ENCODE peak calls at places on chromosomes 6 and 20, in nine cellular contexts. B is adipocyte; J is ELR; I is activated CD4-positive, alpha-beta T cell treated with anti-CD3 and anti-CD28 coated beads, Interleukin-2, amount 50 U/mL, for 1 hour; S is ELF-1; D is endothelial cell; X is neural crest cell; W is EL; A is AG08395. Z is an unnamed sample.

GRCh38 chr6:158257781-158258180 is 54.5 kb upstream of the TULP4 start:
- DNase-seq in B (no peak), J (no peak), I (no peak), S (no peak), D (no peak), X (no peak), W (no peak), A (no peak), Z (no peak)

GRCh38 chr20:22473293-22473692 is 111.1 kb downstream of the FOXA2 start:
- DNase-seq in B (no peak), J (no peak), I (no peak), S (no peak), D (no peak), X (no peak), W (no peak), A (no peak), Z (no peak)

GRCh38 chr6:75103411-75103810 is 102.4 kb downstream of the COL12A1 start:
- DNase-seq in B (no peak), J (no peak), I (no peak), S (no peak), D (no peak), X (no peak), W (no peak), A (no peak), Z (no peak)

GRCh38 chr6:44115866-44116265 is 11.4 kb downstream of the MRPL14 start:
- DNase-seq in B (no peak), J (peak; percentile 81), I (no peak), S (no peak), D (no peak), X (no peak), W (peak; percentile 65), A (no peak), Z (peak; percentile 59)

GRCh38 chr6:109406196-109406595 is 23.9 kb upstream of the CD164 start:
- DNase-seq in B (peak; percentile 78), J (peak; percentile 38), I (no peak), S (no peak), D (no peak), X (no peak), W (no peak), A (peak; percentile 52), Z (peak; percentile 78)

GRCh38 chr6:143675327-143675900 is 2.4 kb upstream of the PHACTR2 start:
- DNase-seq in B (no peak), J (no peak), I (no peak), S (no peak), D (no peak), X (no peak), W (no peak), A (no peak), Z (no peak)

GRCh38 chr20:31951203-31951529 is 680 bp downstream of the PDRG1 start:
- DNase-seq in B (no peak), J (no peak), I (no peak), S (no peak), D (no peak), X (no peak), W (no peak), A (no peak), Z (no peak)

GRCh38 chr6:137927777-137928218 is 60.7 kb downstream of the TNFAIP3 start:
- DNase-seq in B (peak; percentile 23), J (peak; percentile 17), I (peak; percentile 51), S (no peak), D (no peak), X (no peak), W (peak; percentile 42), A (no peak), Z (no peak)

GRCh38 chr6:77666340-77666739 is 13.5 kb downstream of the MEI4 start:
- DNase-seq in B (no peak), J (no peak), I (no peak), S (no peak), D (no peak), X (no peak), W (no peak), A (no peak), Z (no peak)

GRCh38 chr6:108619431-108620197 is 58.9 kb downstream of the FOXO3 start:
- DNase-seq in B (no peak), J (peak; percentile 61), I (no peak), S (no peak), D (no peak), X (no peak), W (peak; percentile 21), A (no peak), Z (peak; percentile 29)

GRCh38 chr20:46631874-46632446 is 19.3 kb downstream of the SLC13A3 start:
- DNase-seq in B (no peak), J (no peak), I (no peak), S (no peak), D (no peak), X (no peak), W (no peak), A (no peak), Z (no peak)

GRCh38 chr6:169533656-169534421 is 168.0 kb downstream of the WDR27 start:
- DNase-seq in B (no peak), J (no peak), I (no peak), S (no peak), D (no peak), X (no peak), W (no peak), A (no peak), Z (no peak)

GRCh38 chr20:31894980-31895675 is 24.7 kb downstream of the TTLL9 start:
- DNase-seq in B (peak; percentile 78), J (peak; percentile 62), I (no peak), S (no peak), D (no peak), X (no peak), W (peak; percentile 32), A (peak; percentile 70), Z (peak; percentile 43)

GRCh38 chr6:159077123-159077522 is 32.3 kb upstream of the TAGAP start:
- DNase-seq in B (no peak), J (no peak), I (no peak), S (no peak), D (no peak), X (no peak), W (no peak), A (no peak), Z (no peak)

GRCh38 chr20:8790442-8791074 is 278.3 kb upstream of the PLCB4 start:
- DNase-seq in B (peak; percentile 80), J (peak; percentile 60), I (no peak), S (peak; percentile 15), D (peak; percentile 40), X (peak; percentile 43), W (peak; percentile 51), A (peak; percentile 41), Z (peak; percentile 69)

GRCh38 chr20:2750343-2751251 is 49.8 kb downstream of the CPXM1 start:
- DNase-seq in B (peak; percentile 77), J (peak; percentile 56), I (no peak), S (peak; percentile 57), D (no peak), X (no peak), W (peak; percentile 44), A (peak; percentile 40), Z (peak; percentile 45)

GRCh38 chr6:112218563-112218962 is 35.8 kb downstream of the LAMA4 start:
- DNase-seq in B (no peak), J (no peak), I (no peak), S (no peak), D (no peak), X (no peak), W (no peak), A (no peak), Z (peak; percentile 97)

GRCh38 chr20:12835999-12836398 is 172.8 kb upstream of the SPTLC3 start:
- DNase-seq in B (no peak), J (no peak), I (no peak), S (peak; percentile 68), D (no peak), X (no peak), W (no peak), A (no peak), Z (no peak)

GRCh38 chr6:134176283-134176975 is 124.0 kb upstream of the SLC2A12 start:
- DNase-seq in B (peak; percentile 40), J (peak; percentile 44), I (no peak), S (peak; percentile 76), D (peak; percentile 70), X (peak; percentile 30), W (peak; percentile 41), A (no peak), Z (no peak)

GRCh38 chr20:36547186-36548005 is 6.1 kb downstream of the MYL9 start:
- DNase-seq in B (no peak), J (no peak), I (no peak), S (no peak), D (no peak), X (no peak), W (no peak), A (no peak), Z (no peak)

GRCh38 chr6:18503588-18504231 is 116.6 kb downstream of the RNF144B start:
- DNase-seq in B (peak; percentile 91), J (peak; percentile 85), I (peak; percentile 5), S (peak; percentile 61), D (peak; percentile 56), X (peak; percentile 41), W (peak; percentile 85), A (peak; percentile 69), Z (peak; percentile 87)

GRCh38 chr20:57205625-57206219 is 60.7 kb downstream of the BMP7 start:
- DNase-seq in B (peak; percentile 34), J (peak; percentile 96), I (no peak), S (no peak), D (no peak), X (no peak), W (peak; percentile 89), A (peak; percentile 91), Z (peak; percentile 86)

GRCh38 chr20:44010162-44010704 is 95.6 kb downstream of the TOX2 start:
- DNase-seq in B (no peak), J (no peak), I (no peak), S (no peak), D (no peak), X (no peak), W (no peak), A (no peak), Z (no peak)